ENCODE peak calls at places on chromosomes 5 and 9, in nine cellular contexts. J, F, B, T, A, O, C, Z and X are unnamed samples.
A peak's percentile ranks its signal among the peaks of the same experiment; 100 is the strongest.

GRCh38 chr9:137149942-137150484 is 11.1 kb downstream of the GRIN1 start:
- DNase-seq in J (no peak), F (no peak), B (no peak), T (no peak), A (no peak), O (peak; percentile 47), C (no peak), Z (no peak), X (no peak)

GRCh38 chr9:116701940-116702642 is 15.0 kb downstream of the TRIM32 start:
- DNase-seq in J (no peak), F (no peak), B (no peak), T (no peak), A (no peak), O (no peak), C (no peak), Z (no peak), X (no peak)

GRCh38 chr9:81666123-81666522 is 23.2 kb downstream of the TLE1 start:
- DNase-seq in J (no peak), F (no peak), B (no peak), T (no peak), A (no peak), O (no peak), C (peak; percentile 37), Z (no peak), X (no peak)

GRCh38 chr5:102922111-102922510 is 167.0 kb downstream of the PAM start:
- DNase-seq in J (no peak), F (no peak), B (no peak), T (no peak), A (no peak), O (no peak), C (no peak), Z (no peak), X (no peak)

GRCh38 chr5:126939887-126940286 is 90.5 kb downstream of the MARCHF3 start:
- DNase-seq in J (peak; percentile 33), F (no peak), B (no peak), T (no peak), A (no peak), O (no peak), C (no peak), Z (no peak), X (no peak)

GRCh38 chr5:110321117-110321516 is 405.4 kb downstream of the TMEM232 start:
- DNase-seq in J (no peak), F (no peak), B (no peak), T (no peak), A (no peak), O (no peak), C (no peak), Z (no peak), X (no peak)

GRCh38 chr5:113705657-113706056 is 192.2 kb downstream of the YTHDC2 start:
- DNase-seq in J (no peak), F (no peak), B (no peak), T (no peak), A (no peak), O (no peak), C (no peak), Z (no peak), X (no peak)

GRCh38 chr9:79681576-79681975 is 109.8 kb downstream of the TLE4 start:
- DNase-seq in J (no peak), F (no peak), B (no peak), T (no peak), A (no peak), O (no peak), C (no peak), Z (no peak), X (no peak)

GRCh38 chr9:98104445-98104881 is 14.6 kb downstream of the TRIM14 start:
- DNase-seq in J (no peak), F (no peak), B (no peak), T (no peak), A (no peak), O (no peak), C (no peak), Z (no peak), X (no peak)

DNA sequence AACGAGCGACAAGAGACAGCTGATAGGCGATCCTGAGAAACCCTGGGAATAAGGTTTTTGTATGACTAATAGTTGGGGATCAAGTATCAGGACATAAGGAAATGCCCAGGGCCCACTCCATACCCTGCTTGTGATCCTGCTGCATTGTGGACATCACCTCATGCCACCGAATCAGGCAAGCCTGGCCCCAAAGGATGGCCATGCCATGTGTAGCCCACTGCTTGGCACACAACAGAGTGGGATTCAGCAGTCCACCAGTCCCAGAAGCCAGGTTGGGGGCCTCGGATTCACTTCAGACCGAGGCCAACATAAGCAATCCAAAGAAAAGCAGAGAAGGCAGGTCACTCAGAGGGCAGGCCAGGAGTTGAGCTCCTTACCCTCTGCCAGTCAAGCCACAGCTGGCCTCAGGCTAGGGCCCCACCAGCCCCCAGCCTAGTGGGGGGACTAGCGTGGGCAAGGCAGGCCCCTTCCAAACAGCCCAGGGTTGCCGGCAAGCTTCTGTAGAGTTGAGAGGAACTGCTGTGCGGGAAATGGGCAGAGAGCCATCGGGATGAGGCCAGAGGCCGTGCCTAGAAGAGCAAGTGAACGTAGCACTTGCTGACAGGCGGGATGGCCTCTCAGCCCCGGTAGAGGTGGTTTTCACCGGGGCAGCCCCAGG is 5.0 kb downstream of the NOP16 start:
- DNase-seq in J (no peak), F (no peak), B (no peak), T (no peak), A (peak; percentile 49), O (no peak), C (no peak), Z (no peak), X (no peak)
- TF ChIP-seq POLR2A in J (no peak), F (no peak), B (no peak), T (no peak), A (no peak), O (no peak), C (no peak), Z (no peak), X (no peak)

GRCh38 chr9:73155389-73155788 is 3.7 kb downstream of the ANXA1 start:
- DNase-seq in J (no peak), F (no peak), B (no peak), T (no peak), A (no peak), O (no peak), C (no peak), Z (peak; percentile 59), X (no peak)
- H3K4me3 ChIP-seq in J (no peak overlapping the region), F (no peak overlapping the region), B (no peak overlapping the region), T (no peak overlapping the region), A (no peak overlapping the region), O (no peak overlapping the region), C (peak overlapping the region; percentile 62), Z (peak overlapping the region; percentile 4), X (peak overlapping the region; percentile 53)

GRCh38 chr9:13278368-13279246 is 885 bp downstream of the MPDZ start:
- DNase-seq in J (peak; percentile 74), F (no peak), B (peak; percentile 74), T (peak; percentile 76), A (peak; percentile 74), O (peak; percentile 26), C (peak; percentile 71), Z (peak; percentile 83), X (peak; percentile 62)
- H3K4me1 ChIP-seq in J (peaks cover 11% of the 10 kb centered on the region), F (no peaks in the 10 kb centered on the region), B (peaks cover 42% of the 10 kb centered on the region), T (no peaks in the 10 kb centered on the region), A (no peaks in the 10 kb centered on the region), O (peaks cover 45% of the 10 kb centered on the region), C (peaks cover 26% of the 10 kb centered on the region), Z (peaks cover 25% of the 10 kb centered on the region), X (no peaks in the 10 kb centered on the region)

DNA sequence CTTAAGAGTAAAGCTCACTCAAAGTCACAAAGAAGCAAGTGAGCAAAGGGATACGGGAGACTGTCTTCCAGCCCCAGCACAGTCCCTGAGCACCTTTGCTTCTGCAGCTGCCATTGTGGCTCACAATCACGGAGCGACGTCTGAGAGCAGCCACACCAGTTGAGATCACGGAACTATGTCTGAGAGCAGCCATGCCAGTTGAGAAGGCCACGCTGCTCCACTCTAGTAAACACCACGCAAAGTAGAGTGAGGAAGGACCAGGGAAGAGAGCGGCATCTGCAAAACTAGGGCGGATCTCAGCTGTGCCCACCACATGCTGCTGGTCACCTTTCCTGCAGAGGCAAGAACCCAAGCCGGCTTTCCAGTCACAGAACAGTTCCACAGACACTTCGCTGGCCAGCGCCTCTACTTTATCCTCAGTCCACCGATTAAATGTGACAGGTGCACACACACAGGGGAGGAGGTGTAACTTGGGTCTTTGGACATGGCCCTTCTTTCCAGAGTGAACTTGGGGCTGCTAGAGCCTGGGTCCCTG is 324.8 kb upstream of the IRX4 start:
- DNase-seq in J (no peak), F (no peak), B (no peak), T (no peak), A (no peak), O (no peak), C (no peak), Z (no peak), X (no peak)
- TF ChIP-seq POLR2A in J (no peak), F (no peak), B (no peak), T (no peak), A (no peak), O (no peak), C (no peak), Z (no peak), X (no peak)

DNA sequence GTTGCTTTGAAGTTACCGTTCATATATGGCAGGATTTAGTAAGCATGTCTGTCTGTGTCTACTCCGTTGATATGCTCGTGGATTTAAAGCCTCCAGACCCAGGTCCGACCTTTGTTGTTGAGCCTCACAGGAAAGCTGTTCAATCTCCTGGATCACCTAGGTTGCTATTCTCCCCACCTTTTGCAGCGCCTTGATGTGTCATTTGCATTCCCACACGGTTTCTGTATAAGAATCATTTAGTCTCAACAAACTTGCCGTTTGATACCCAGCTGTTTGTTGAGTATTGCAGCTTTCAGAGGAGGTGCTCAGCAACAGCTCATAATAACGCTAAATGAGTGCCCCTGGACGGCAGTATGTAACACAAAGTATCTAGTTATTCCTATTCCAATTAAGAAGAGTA is 1.2 kb upstream of the ADGRV1 start:
- DNase-seq in J (no peak), F (no peak), B (no peak), T (no peak), A (no peak), O (no peak), C (no peak), Z (no peak), X (no peak)
- H3K4me3 ChIP-seq in J (no peak overlapping the region), F (no peak overlapping the region), B (no peak overlapping the region), T (no peak overlapping the region), A (no peak overlapping the region), O (no peak overlapping the region), C (no peak overlapping the region), Z (no peak overlapping the region), X (no peak overlapping the region)

GRCh38 chr5:91164424-91164823 is 218.7 kb downstream of the ARRDC3 start:
- DNase-seq in J (no peak), F (no peak), B (no peak), T (no peak), A (no peak), O (no peak), C (no peak), Z (no peak), X (no peak)
- H3K4me1 ChIP-seq in J (peaks cover 12% of the 10 kb centered on the region), F (peaks cover 15% of the 10 kb centered on the region), B (peaks cover 34% of the 10 kb centered on the region), T (no peaks in the 10 kb centered on the region), A (peaks cover 18% of the 10 kb centered on the region), O (peaks cover 11% of the 10 kb centered on the region), C (peaks cover 30% of the 10 kb centered on the region), Z (peaks cover 42% of the 10 kb centered on the region), X (peaks cover 19% of the 10 kb centered on the region)